ENCODE peak calls at places on chromosomes 7 and 10, in ten cellular contexts. H is cardiac fibroblast; R is activated naive CD4-positive, alpha-beta T cell treated with anti-CD3 and anti-CD28 coated beads for 36 hours; F is LHCN-M2; W is heart right ventricle; V is CD4-positive, CD25-positive, alpha-beta regulatory T cell; L is HuH-7; U is left cardiac atrium; D is H4; K is H54. N is an unnamed sample.

GRCh38 chr7:100489824-100490223 is 6.1 kb downstream of the NYAP1 start:
- DNase-seq in H (peak; percentile 94), R (peak; percentile 48), F (peak; percentile 99), W (no peak), V (no peak), L (peak; percentile 74), U (no peak), D (peak; percentile 90), K (peak; percentile 99), N (no peak)

GRCh38 chr7:124959676-124960075 is 30.1 kb upstream of the POT1 start:
- DNase-seq in H (no peak), R (no peak), F (no peak), W (no peak), V (no peak), L (no peak), U (no peak), D (peak; percentile 24), K (no peak), N (no peak)

GRCh38 chr10:15237351-15237750 is 68.9 kb upstream of the NMT2 start:
- DNase-seq in H (peak; percentile 74), R (no peak), F (peak; percentile 54), W (no peak), V (no peak), L (no peak), U (peak; percentile 58), D (no peak), K (no peak), N (peak; percentile 12)

GRCh38 chr7:79284226-79284625 is 169.2 kb downstream of the MAGI2 start:
- DNase-seq in H (peak; percentile 18), R (no peak), F (peak; percentile 23), W (no peak), V (no peak), L (no peak), U (no peak), D (no peak), K (no peak), N (no peak)

GRCh38 chr10:26612151-26612915 is 85.2 kb upstream of the PDSS1 start:
- DNase-seq in H (no peak), R (no peak), F (no peak), W (no peak), V (no peak), L (no peak), U (no peak), D (no peak), K (no peak), N (no peak)

GRCh38 chr10:77796311-77796915 is 130.1 kb downstream of the DLG5 start:
- DNase-seq in H (no peak), R (no peak), F (no peak), W (no peak), V (no peak), L (no peak), U (no peak), D (no peak), K (no peak), N (no peak)

GRCh38 chr7:9752033-9752432 is 1221.6 kb upstream of the PHF14 start:
- DNase-seq in H (no peak), R (no peak), F (no peak), W (no peak), V (no peak), L (no peak), U (no peak), D (no peak), K (no peak), N (no peak)

GRCh38 chr7:66205736-66206080 is 574 bp downstream of the TPST1 start:
- DNase-seq in H (no peak), R (peak; percentile 12), F (peak; percentile 10), W (no peak), V (no peak), L (peak; percentile 61), U (no peak), D (no peak), K (no peak), N (no peak)

GRCh38 chr7:82018226-82018625 is 248.4 kb upstream of the HGF start:
- DNase-seq in H (peak; percentile 36), R (no peak), F (no peak), W (no peak), V (no peak), L (no peak), U (no peak), D (no peak), K (no peak), N (no peak)

GRCh38 chr10:49649294-49649693 is 30.2 kb upstream of the C10orf53 start:
- DNase-seq in H (peak; percentile 5), R (peak; percentile 47), F (no peak), W (no peak), V (no peak), L (no peak), U (no peak), D (no peak), K (no peak), N (no peak)

GRCh38 chr7:95595825-95596182 is 512 bp downstream of the PDK4 start:
- DNase-seq in H (no peak), R (no peak), F (no peak), W (no peak), V (no peak), L (no peak), U (no peak), D (no peak), K (no peak), N (no peak)

GRCh38 chr10:48649349-48649944 is 35.2 kb upstream of the WDFY4 start:
- DNase-seq in H (peak; percentile 21), R (no peak), F (peak; percentile 19), W (no peak), V (no peak), L (no peak), U (no peak), D (no peak), K (no peak), N (no peak)

GRCh38 chr10:115580239-115580638 is 487.1 kb downstream of the ATRNL1 start:
- DNase-seq in H (no peak), R (no peak), F (no peak), W (no peak), V (no peak), L (no peak), U (no peak), D (no peak), K (no peak), N (no peak)

GRCh38 chr10:110356628-110357245 is 52.0 kb upstream of the SMNDC1 start:
- DNase-seq in H (peak; percentile 66), R (peak; percentile 92), F (no peak), W (no peak), V (peak; percentile 47), L (no peak), U (peak; percentile 44), D (peak; percentile 87), K (no peak), N (no peak)

GRCh38 chr7:139232377-139232717 is 1.3 kb downstream of the UBN2 start:
- DNase-seq in H (no peak), R (no peak), F (no peak), W (no peak), V (no peak), L (peak; percentile 62), U (no peak), D (no peak), K (no peak), N (no peak)

GRCh38 chr7:90474284-90475210 is 5.1 kb downstream of the PTTG1IP2 start:
- DNase-seq in H (peak; percentile 88), R (no peak), F (peak; percentile 97), W (no peak), V (no peak), L (no peak), U (no peak), D (peak; percentile 82), K (peak; percentile 40), N (no peak)

GRCh38 chr7:106140406-106141173 is 28.5 kb upstream of the SYPL1 start:
- DNase-seq in H (no peak), R (no peak), F (no peak), W (no peak), V (no peak), L (no peak), U (no peak), D (no peak), K (no peak), N (no peak)

GRCh38 chr7:43711503-43711902 is 17.8 kb downstream of the COA1 start:
- DNase-seq in H (no peak), R (no peak), F (no peak), W (no peak), V (no peak), L (no peak), U (no peak), D (no peak), K (no peak), N (no peak)

GRCh38 chr10:12819656-12820055 is 181.9 kb downstream of the CCDC3 start:
- DNase-seq in H (no peak), R (no peak), F (no peak), W (no peak), V (no peak), L (no peak), U (no peak), D (no peak), K (no peak), N (no peak)

N was measured in tibial nerve.